ENCODE peak calls at places on chromosomes 13 and 19, in five cellular contexts. X is choroid plexus epithelial cell; O is HS-5; Y is mucosa of gallbladder; R is stimulated activated CD4-positive, alpha-beta T cell treated with anti-CD3 and anti-CD28 coated beads, TNF-alpha, amount 100 ng/mL, for 48 hours. A is an unnamed sample.

GRCh38 chr13:35190241-35190640 is 248.2 kb downstream of the NBEA start:
- DNase-seq in Y (no peak), R (no peak), O (no peak), X (peak), A (no peak)

GRCh38 chr19:46428278-46429141 is at the start of gene PNMA8C:
- DNase-seq in X (peak), O (no peak), R (peak), Y (peak), A (peak)

GRCh38 chr13:99969934-99970760 is 1.4 kb downstream of the ZIC5 start:
- DNase-seq in Y (no peak), R (no peak), O (no peak), X (peak), A (no peak)

GRCh38 chr13:98291658-98292057 is 114.6 kb upstream of the RNF113B start:
- DNase-seq in O (no peak), Y (no peak), X (no peak), R (no peak), A (no peak)

GRCh38 chr13:102724923-102725322 is 30.1 kb upstream of the METTL21C start:
- DNase-seq in O (no peak), X (peak), R (no peak), Y (no peak), A (peak)

GRCh38 chr13:97335488-97336134 is 98.4 kb upstream of the RAP2A start:
- DNase-seq in R (no peak), O (no peak), X (no peak), Y (no peak), A (no peak)

GRCh38 chr13:25762795-25763377 is 288.9 kb downstream of the SHISA2 start:
- DNase-seq in Y (no peak), X (no peak), O (no peak), R (no peak), A (no peak)

GRCh38 chr13:43346427-43346826 is 323.0 kb downstream of the DNAJC15 start:
- DNase-seq in R (no peak), Y (no peak), X (peak), O (no peak), A (no peak)

GRCh38 chr19:13804830-13805683 is 9.8 kb downstream of the ZSWIM4 start:
- DNase-seq in O (no peak), Y (no peak), X (no peak), R (no peak), A (no peak)

GRCh38 chr19:50777261-50777660 is 7.0 kb downstream of the GPR32 start:
- DNase-seq in R (no peak), O (no peak), Y (no peak), X (no peak), A (no peak)

A was measured in NCI-H2227 treated with DMSO at 0.1 percent for 48 hours.